ENCODE peak calls at places on chromosomes 2 and 18, in nine cellular contexts. U, Y, I, Z, O, B, E, Q and R are unnamed samples.

GRCh38 chr2:201219328-201220096 is 36.6 kb downstream of the CASP10 start:
- DNase-seq in Z (no peak), Y (no peak), E (no peak), O (no peak), I (no peak), B (peak; percentile 68), Q (no peak), U (no peak), R (no peak)

GRCh38 chr2:33406622-33407021 is 69.8 kb upstream of the RASGRP3 start:
- DNase-seq in E (no peak), Q (no peak), O (no peak), Y (no peak), Z (no peak), U (no peak), B (no peak), I (no peak), R (no peak)

GRCh38 chr2:209766613-209767012 is 5.0 kb upstream of the UNC80 start:
- DNase-seq in U (no peak), Q (no peak), Z (no peak), O (no peak), B (no peak), I (no peak), Y (no peak), E (no peak), R (no peak)

GRCh38 chr2:205708231-205708631 is 25.9 kb downstream of the NRP2 start:
- DNase-seq in B (no peak), E (no peak), I (peak; percentile 61), U (peak; percentile 26), Y (no peak), O (peak; percentile 61), Z (no peak), Q (no peak), R (no peak)

GRCh38 chr2:217436386-217436785 is 566.4 kb downstream of the TNS1 start:
- DNase-seq in I (no peak), Z (no peak), B (no peak), O (no peak), U (peak; percentile 52), Q (peak; percentile 27), Y (no peak), E (no peak), R (no peak)

GRCh38 chr2:176001281-176001902 is 675 bp downstream of the LNPK start:
- DNase-seq in Y (peak; percentile 67), Z (peak; percentile 27), E (no peak), Q (peak; percentile 24), I (peak; percentile 34), O (peak; percentile 46), B (peak; percentile 51), U (peak; percentile 63), R (no peak)

GRCh38 chr18:21054252-21054821 is 57.3 kb downstream of the ROCK1 start:
- DNase-seq in B (no peak), Z (no peak), U (no peak), E (no peak), I (no peak), O (no peak), Q (no peak), Y (no peak), R (no peak)

GRCh38 chr2:1561259-1561658 is 148.0 kb downstream of the TPO start:
- DNase-seq in Y (no peak), B (no peak), U (no peak), Z (no peak), E (no peak), I (no peak), Q (no peak), O (no peak), R (no peak)

GRCh38 chr2:207163053-207163814 is 2.5 kb downstream of the KLF7 start:
- DNase-seq in I (no peak), Y (no peak), U (no peak), Q (no peak), O (peak; percentile 89), Z (no peak), B (peak; percentile 17), E (peak; percentile 67), R (no peak)

GRCh38 chr2:166404831-166405568 is 29.3 kb upstream of the SCN9A start:
- DNase-seq in Z (no peak), Q (no peak), E (no peak), Y (no peak), I (no peak), U (no peak), O (peak; percentile 12), B (no peak), R (no peak)

GRCh38 chr2:11535899-11536344 is 2.1 kb downstream of the GREB1 start:
- DNase-seq in Y (no peak), B (no peak), I (no peak), Q (no peak), E (no peak), Z (no peak), U (no peak), O (no peak), R (no peak)

GRCh38 chr2:11534078-11534745 is 367 bp downstream of the GREB1 start:
- DNase-seq in Q (no peak), O (no peak), Y (no peak), E (no peak), I (no peak), Z (no peak), U (no peak), B (no peak), R (no peak)

GRCh38 chr2:11532434-11533055 is 1.3 kb upstream of the GREB1 start:
- DNase-seq in E (peak; percentile 25), Z (no peak), I (no peak), U (no peak), B (no peak), Q (no peak), O (peak; percentile 48), Y (no peak), R (no peak)

GRCh38 chr2:11533278-11534077 is at the start of gene GREB1:
- DNase-seq in B (no peak), E (no peak), Y (no peak), Q (no peak), O (peak; percentile 91), Z (no peak), I (no peak), U (no peak), R (no peak)

DNA sequence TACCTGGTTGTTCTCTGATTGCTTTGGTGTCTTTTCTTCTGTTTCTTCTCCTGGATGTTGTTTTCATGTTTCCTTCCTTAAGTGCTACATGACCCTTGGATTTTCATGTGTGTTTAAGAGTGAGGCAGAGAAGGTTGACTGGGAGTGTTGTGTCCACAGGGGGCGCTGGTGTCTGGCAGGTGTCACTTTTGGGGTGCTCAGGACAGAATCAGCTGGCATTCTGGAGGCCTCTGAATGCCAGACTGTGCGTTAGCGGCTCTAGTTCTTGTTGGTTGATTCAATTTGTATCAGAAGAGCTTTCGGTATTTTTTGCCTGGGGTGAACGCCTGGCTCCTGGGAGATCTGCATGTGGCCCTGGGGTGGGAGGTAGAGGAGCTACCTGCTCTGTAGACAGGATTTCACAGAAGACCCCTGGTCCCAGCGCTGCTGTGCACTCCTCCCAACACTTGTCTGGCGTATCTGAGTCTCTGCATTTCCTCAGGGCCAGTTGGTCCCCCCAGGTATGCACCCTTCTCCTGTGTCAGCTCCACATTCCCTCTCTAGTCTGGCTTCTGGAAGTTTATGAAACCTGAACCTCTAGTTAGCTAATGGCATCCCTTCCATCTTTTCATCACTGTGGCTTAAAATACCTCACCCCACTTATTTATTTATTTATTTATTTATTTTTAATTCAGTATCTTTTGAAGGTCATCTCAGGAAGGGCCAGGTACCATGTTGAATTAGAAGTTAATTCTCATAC is 1.1 kb downstream of the GREB1 start:
- DNase-seq in O (no peak), U (peak; percentile 39), Y (no peak), E (no peak), Z (no peak), I (no peak), Q (no peak), B (no peak), R (no peak)
- TF ChIP-seq CTCF in O (no peak), U (peak; percentile 19), Y (no peak), E (peak; percentile 35), Z (peak; percentile 29), I (no peak), Q (no peak), B (no peak), R (no peak)

GRCh38 chr2:161250864-161251436 is 57.3 kb upstream of the PSMD14 start:
- DNase-seq in I (no peak), O (peak; percentile 42), Q (no peak), E (peak; percentile 48), Z (no peak), Y (no peak), B (no peak), U (peak; percentile 68), R (no peak)
- H3K4me1 ChIP-seq in I (no peaks in the 10 kb centered on the region), O (no peaks in the 10 kb centered on the region), Q (no peaks in the 10 kb centered on the region), E (peaks cover 6% of the 10 kb centered on the region), Z (no peaks in the 10 kb centered on the region), Y (no peaks in the 10 kb centered on the region), B (no peaks in the 10 kb centered on the region), U (peaks cover 3% of the 10 kb centered on the region), R (peaks cover 3% of the 10 kb centered on the region)

GRCh38 chr2:85017436-85018048 is 46.6 kb downstream of the KCMF1 start:
- DNase-seq in I (no peak), Y (no peak), Z (no peak), U (no peak), E (no peak), B (no peak), O (peak; percentile 57), Q (no peak), R (no peak)

GRCh38 chr2:85012855-85013254 is 41.9 kb downstream of the KCMF1 start:
- DNase-seq in E (no peak), Q (no peak), Y (no peak), U (no peak), Z (no peak), B (no peak), O (no peak), I (no peak), R (no peak)

GRCh38 chr2:85018049-85018447 is 47.1 kb downstream of the KCMF1 start:
- DNase-seq in E (no peak), Z (no peak), Y (no peak), O (no peak), U (no peak), I (no peak), Q (no peak), B (no peak), R (no peak)

GRCh38 chr2:85019121-85019520 is 48.2 kb downstream of the KCMF1 start:
- DNase-seq in Q (no peak), I (no peak), E (no peak), O (no peak), Z (no peak), B (no peak), Y (no peak), U (no peak), R (no peak)

DNA sequence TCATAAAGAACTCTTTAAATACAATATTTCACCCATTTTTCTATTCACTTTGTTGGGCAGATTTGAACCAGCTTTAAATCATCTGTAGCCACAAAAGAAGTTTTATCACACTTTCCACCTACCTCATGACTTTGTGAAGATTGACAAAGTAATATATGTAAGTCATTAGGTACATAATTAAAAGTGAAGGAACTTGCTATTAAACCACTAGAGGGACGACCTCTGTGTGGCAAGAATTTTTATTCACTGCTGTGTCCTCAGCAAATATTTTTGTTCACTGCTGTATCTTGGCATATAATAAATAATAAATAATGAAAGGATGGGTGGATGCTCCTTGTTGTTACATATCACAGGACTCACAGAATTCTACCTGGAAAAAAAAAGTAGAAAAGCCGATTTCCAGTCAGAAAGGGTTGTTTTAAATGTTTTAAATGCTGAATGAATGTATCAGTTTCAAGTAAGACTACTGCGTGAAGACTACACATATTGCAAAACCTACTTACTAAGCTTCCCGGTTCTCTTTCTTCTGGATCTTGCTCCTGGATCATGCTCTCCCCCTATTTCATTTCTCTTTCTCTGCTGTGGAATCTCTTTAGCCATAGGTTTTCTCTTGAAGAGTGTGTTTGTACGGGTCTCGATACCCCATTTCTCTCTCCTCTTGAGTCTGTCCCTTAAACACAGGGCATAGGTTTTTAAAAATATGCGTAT is 44.8 kb downstream of the KCMF1 start:
- DNase-seq in B (no peak), Q (no peak), U (no peak), I (no peak), Y (no peak), Z (no peak), E (no peak), O (peak; percentile 39), R (no peak)
- TF ChIP-seq CTCF in B (peak; percentile 12), Q (peak; percentile 28), U (peak; percentile 12), I (peak; percentile 24), Y (no peak), Z (peak; percentile 10), E (no peak), O (peak; percentile 33), R (no peak)

GRCh38 chr2:188245230-188245629 is 46.4 kb upstream of the GULP1 start:
- DNase-seq in E (no peak), U (no peak), Y (no peak), O (no peak), Z (no peak), Q (no peak), I (no peak), B (no peak), R (no peak)
- H3K4me1 ChIP-seq in E (no peaks in the 10 kb centered on the region), U (no peaks in the 10 kb centered on the region), Y (no peaks in the 10 kb centered on the region), O (no peaks in the 10 kb centered on the region), Z (no peaks in the 10 kb centered on the region), Q (no peaks in the 10 kb centered on the region), I (no peaks in the 10 kb centered on the region), B (no peaks in the 10 kb centered on the region), R (no peaks in the 10 kb centered on the region)